ENCODE peak calls at places on chromosomes 7 and 10, in four cellular contexts. U is NCI-H1105, X is EL, M is fibroblast of lung. Y is an unnamed sample.

GRCh38 chr7:84237533-84238173 is 43.1 kb upstream of the SEMA3A start:
- DNase-seq in X (peak; percentile 94), U (no peak), M (peak; percentile 95), Y (no peak)

GRCh38 chr7:7178081-7178480 is 4.3 kb upstream of the C1GALT1 start:
- DNase-seq in M (no peak), U (no peak), X (peak; percentile 50), Y (no peak)

GRCh38 chr10:79127151-79127961 is 58.6 kb downstream of the ZMIZ1 start:
- DNase-seq in U (no peak), M (peak; percentile 83), X (peak; percentile 72), Y (no peak)

GRCh38 chr7:130227883-130228575 is 20.4 kb downstream of the SSMEM1 start:
- DNase-seq in X (no peak), U (peak; percentile 34), M (no peak), Y (no peak)

GRCh38 chr10:37489658-37490003 is 364.2 kb downstream of the ANKRD30A start:
- DNase-seq in U (no peak), X (no peak), M (no peak), Y (no peak)

GRCh38 chr10:130809761-130810515 is 501.6 kb downstream of the TCERG1L start:
- DNase-seq in X (no peak), U (no peak), M (no peak), Y (no peak)

GRCh38 chr10:22976535-22976934 is 48.7 kb downstream of the ARMC3 start:
- DNase-seq in U (no peak), M (no peak), X (no peak), Y (no peak)

GRCh38 chr7:131067220-131067619 is 260.5 kb upstream of the MKLN1 start:
- DNase-seq in X (no peak), U (no peak), M (no peak), Y (no peak)

GRCh38 chr7:22990588-22990949 is 23.4 kb downstream of the HYCC1 start:
- DNase-seq in X (peak; percentile 90), U (no peak), M (peak; percentile 69), Y (no peak)

GRCh38 chr10:49160110-49160509 is 26.3 kb upstream of the FAM170B start:
- DNase-seq in X (no peak), M (no peak), U (no peak), Y (no peak)

GRCh38 chr10:70561051-70561450 is 41.5 kb downstream of the PRF1 start:
- DNase-seq in U (no peak), M (peak; percentile 47), X (no peak), Y (no peak)

GRCh38 chr7:75962607-75963382 is 31.6 kb downstream of the TMEM120A start:
- DNase-seq in X (peak; percentile 76), M (peak; percentile 78), U (no peak), Y (no peak)

GRCh38 chr10:127195571-127196226 is 692 bp downstream of the INSYN2A start:
- DNase-seq in X (no peak), U (no peak), M (peak; percentile 11), Y (no peak)

GRCh38 chr10:73641272-73642060 is at the start of gene MYOZ1:
- DNase-seq in M (no peak), X (peak; percentile 73), U (no peak), Y (no peak)

GRCh38 chr10:23344251-23344841 is at the start of gene C10orf67:
- DNase-seq in M (peak; percentile 76), U (no peak), X (peak; percentile 82), Y (peak; percentile 62)

GRCh38 chr10:50422259-50422658 is 170.9 kb upstream of the ASAH2 start:
- DNase-seq in M (peak; percentile 40), U (no peak), X (no peak), Y (no peak)

GRCh38 chr7:135327458-135327857 is 93.8 kb downstream of the STRA8 start:
- DNase-seq in U (no peak), M (no peak), X (no peak), Y (no peak)

GRCh38 chr10:46541017-46541661 is 15.3 kb downstream of the GPRIN2 start:
- DNase-seq in X (no peak), U (no peak), M (no peak), Y (no peak)

GRCh38 chr10:66176772-66177171 is 749.1 kb upstream of the LRRTM3 start:
- DNase-seq in M (peak; percentile 92), X (no peak), U (no peak), Y (no peak)

GRCh38 chr10:108490931-108491330 is 1326.4 kb upstream of the SORCS1 start:
- DNase-seq in M (no peak), U (no peak), X (no peak), Y (no peak)

GRCh38 chr7:55484241-55484640 is 88.1 kb downstream of the VOPP1 start:
- DNase-seq in M (no peak), U (no peak), X (no peak), Y (no peak)

GRCh38 chr10:100146875-100147665 is 38.8 kb downstream of the ERLIN1 start:
- DNase-seq in U (no peak), M (peak; percentile 4), X (peak; percentile 11), Y (no peak)

GRCh38 chr10:3782456-3783312 is 2.3 kb downstream of the KLF6 start:
- DNase-seq in M (peak; percentile 97), U (no peak), X (peak; percentile 94), Y (no peak)

GRCh38 chr10:46523881-46524470 is 32.5 kb downstream of the GPRIN2 start:
- DNase-seq in X (peak; percentile 100), M (peak; percentile 78), U (no peak), Y (no peak)

GRCh38 chr7:29189743-29190201 is 4.8 kb upstream of the CHN2 start:
- DNase-seq in X (peak; percentile 23), M (peak; percentile 28), U (peak; percentile 86), Y (peak; percentile 85)

GRCh38 chr10:114403545-114404161 is 649 bp downstream of the AFAP1L2 start:
- DNase-seq in U (no peak), M (no peak), X (no peak), Y (no peak)

GRCh38 chr10:17989908-17990767 is 38.4 kb downstream of the SLC39A12 start:
- DNase-seq in U (no peak), X (peak; percentile 91), M (peak; percentile 74), Y (no peak)

GRCh38 chr10:91957091-91957490 is 33.5 kb downstream of the BTAF1 start:
- DNase-seq in M (no peak), X (no peak), U (no peak), Y (no peak)

GRCh38 chr10:132506711-132507466 is 30.7 kb upstream of the INPP5A start:
- DNase-seq in U (no peak), X (peak; percentile 38), M (peak; percentile 59), Y (no peak)

GRCh38 chr10:6382081-6382480 is 179.3 kb downstream of the PFKFB3 start:
- DNase-seq in X (no peak), U (no peak), M (peak; percentile 34), Y (no peak)

GRCh38 chr10:88883443-88883799 is 3.4 kb downstream of the STAMBPL1 start:
- DNase-seq in M (peak; percentile 18), U (no peak), X (no peak), Y (peak; percentile 83)

Y was measured in NCI-H526.